ENCODE peak calls at places on chromosome 12, in six cellular contexts. One of them, this sample, is unnamed.

GRCh38 chr12:88578274-88578673 is 2.0 kb downstream of the KITLG start:
- DNase-seq in uterus: no peak
- DNase-seq in tibial artery: no peak
- DNase-seq in neural progenitor cell: peak
- DNase-seq in stomach: no peak
- DNase-seq in coronary artery: no peak
- DNase-seq in this sample: no peak

GRCh38 chr12:92297932-92298681 is 152.5 kb upstream of the BTG1 start:
- DNase-seq in uterus: no peak
- DNase-seq in tibial artery: no peak
- DNase-seq in neural progenitor cell: no peak
- DNase-seq in stomach: no peak
- DNase-seq in coronary artery: no peak
- DNase-seq in this sample: no peak

GRCh38 chr12:47221256-47222023 is 141.7 kb upstream of the AMIGO2 start:
- DNase-seq in uterus: no peak
- DNase-seq in tibial artery: no peak
- DNase-seq in neural progenitor cell: no peak
- DNase-seq in stomach: no peak
- DNase-seq in coronary artery: no peak
- DNase-seq in this sample: no peak

GRCh38 chr12:9132008-9132535 is 16.4 kb upstream of the A2M start:
- DNase-seq in uterus: no peak
- DNase-seq in tibial artery: no peak
- DNase-seq in neural progenitor cell: no peak
- DNase-seq in stomach: no peak
- DNase-seq in coronary artery: no peak
- DNase-seq in this sample: no peak

GRCh38 chr12:67697443-67697842 is 48.9 kb downstream of the DYRK2 start:
- DNase-seq in uterus: no peak
- DNase-seq in tibial artery: no peak
- DNase-seq in neural progenitor cell: no peak
- DNase-seq in stomach: no peak
- DNase-seq in coronary artery: no peak
- DNase-seq in this sample: no peak

GRCh38 chr12:54593135-54593534 is 4.7 kb upstream of the PPP1R1A start:
- DNase-seq in uterus: no peak
- DNase-seq in tibial artery: no peak
- DNase-seq in neural progenitor cell: no peak
- DNase-seq in stomach: no peak
- DNase-seq in coronary artery: no peak
- DNase-seq in this sample: no peak

GRCh38 chr12:99009654-99010296 is 364.7 kb downstream of the APAF1 start:
- DNase-seq in uterus: no peak
- DNase-seq in tibial artery: no peak
- DNase-seq in neural progenitor cell: no peak
- DNase-seq in stomach: no peak
- DNase-seq in coronary artery: no peak
- DNase-seq in this sample: no peak

GRCh38 chr12:131077931-131078391 is 124.3 kb downstream of the ADGRD1 start:
- DNase-seq in uterus: no peak
- DNase-seq in tibial artery: no peak
- DNase-seq in neural progenitor cell: no peak
- DNase-seq in stomach: peak
- DNase-seq in coronary artery: peak
- DNase-seq in this sample: no peak

GRCh38 chr12:18864900-18865561 is 127.1 kb downstream of the CAPZA3 start:
- DNase-seq in uterus: no peak
- DNase-seq in tibial artery: no peak
- DNase-seq in neural progenitor cell: no peak
- DNase-seq in stomach: no peak
- DNase-seq in coronary artery: no peak
- DNase-seq in this sample: peak

GRCh38 chr12:130013771-130014484 is 110.1 kb upstream of the TMEM132D start:
- DNase-seq in uterus: no peak
- DNase-seq in tibial artery: no peak
- DNase-seq in neural progenitor cell: peak
- DNase-seq in stomach: peak
- DNase-seq in coronary artery: peak
- DNase-seq in this sample: peak
- TF ChIP-seq CTCF in uterus: no peak
- TF ChIP-seq CTCF in tibial artery: peak
- TF ChIP-seq CTCF in neural progenitor cell: peak
- TF ChIP-seq CTCF in stomach: peak
- TF ChIP-seq CTCF in coronary artery: no peak
- TF ChIP-seq CTCF in this sample: peak

DNA sequence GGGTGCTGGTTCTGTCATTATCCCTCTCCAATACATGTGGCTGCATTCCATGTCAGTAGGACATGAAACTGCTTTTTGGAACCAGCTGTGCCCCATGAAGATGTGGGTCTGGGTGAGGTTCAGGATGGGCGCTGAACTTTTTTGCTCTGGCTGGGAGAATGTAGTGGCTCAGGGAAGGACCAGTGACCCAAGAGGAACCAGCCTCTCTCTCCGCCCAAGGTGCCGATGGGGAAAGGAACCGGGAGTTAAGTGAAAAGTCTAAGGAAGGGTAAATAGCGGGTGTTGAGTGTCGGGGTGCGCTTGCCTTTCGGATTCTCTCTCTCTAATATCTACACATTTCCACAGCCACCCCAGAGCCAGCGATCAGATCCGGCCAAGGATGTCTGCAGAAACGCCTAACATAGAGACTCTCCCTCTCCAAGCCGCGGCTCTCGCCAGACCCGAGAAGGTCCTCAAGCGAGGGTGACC is 7.8 kb downstream of the ARHGEF25 start:
- DNase-seq in uterus: no peak
- DNase-seq in tibial artery: no peak
- DNase-seq in neural progenitor cell: no peak
- DNase-seq in stomach: no peak
- DNase-seq in coronary artery: no peak
- DNase-seq in this sample: no peak
- H3K27ac ChIP-seq in uterus: no peak
- H3K27ac ChIP-seq in tibial artery: no peak
- H3K27ac ChIP-seq in neural progenitor cell: no peak
- H3K27ac ChIP-seq in stomach: no peak
- H3K27ac ChIP-seq in coronary artery: no peak
- H3K27ac ChIP-seq in this sample: no peak

GRCh38 chr12:132600048-132601032 is 10.0 kb downstream of the LRCOL1 start:
- DNase-seq in uterus: peak
- DNase-seq in tibial artery: peak
- DNase-seq in neural progenitor cell: peak
- DNase-seq in stomach: peak
- DNase-seq in coronary artery: no peak
- DNase-seq in this sample: peak
- TF ChIP-seq CTCF in uterus: peak
- TF ChIP-seq CTCF in tibial artery: peak
- TF ChIP-seq CTCF in neural progenitor cell: peak
- TF ChIP-seq CTCF in stomach: peak
- TF ChIP-seq CTCF in coronary artery: peak
- TF ChIP-seq CTCF in this sample: peak

DNA sequence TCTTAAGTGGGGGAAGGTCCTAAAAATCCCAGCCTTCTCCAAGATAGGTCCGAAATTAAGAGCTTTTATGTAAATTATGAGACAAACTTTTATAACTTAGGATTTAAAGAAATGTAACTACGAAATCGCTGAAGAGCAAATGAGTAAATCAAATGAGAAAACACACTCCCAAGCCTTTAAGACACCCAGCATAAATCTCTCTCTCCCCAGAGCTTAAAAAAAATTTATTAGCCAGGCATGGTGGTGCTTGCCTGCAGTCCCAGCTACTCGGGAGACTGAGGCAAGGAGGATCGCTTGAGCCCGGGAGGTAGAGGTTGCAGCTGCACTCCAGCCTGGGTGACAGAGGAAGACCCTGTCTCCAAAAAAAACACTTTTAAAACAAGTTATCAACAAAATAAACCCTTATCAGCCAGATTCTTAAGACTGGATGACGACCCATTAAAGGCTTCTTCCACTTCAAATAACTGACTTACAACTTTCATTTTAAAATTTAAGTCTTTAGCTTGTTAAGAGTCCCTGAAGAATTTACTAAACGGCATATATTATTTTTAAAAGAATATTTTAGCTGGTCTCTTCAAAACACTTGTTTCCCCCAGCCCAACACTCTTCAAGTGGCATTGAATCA is 3.2 kb downstream of the PTGES3 start:
- DNase-seq in uterus: no peak
- DNase-seq in tibial artery: no peak
- DNase-seq in neural progenitor cell: no peak
- DNase-seq in stomach: peak
- DNase-seq in coronary artery: peak
- DNase-seq in this sample: no peak
- H3K27ac ChIP-seq in uterus: peak
- H3K27ac ChIP-seq in tibial artery: no peak
- H3K27ac ChIP-seq in neural progenitor cell: no peak
- H3K27ac ChIP-seq in stomach: peak
- H3K27ac ChIP-seq in coronary artery: no peak
- H3K27ac ChIP-seq in this sample: peak

GRCh38 chr12:33423706-33424105 is 15.9 kb downstream of the SYT10 start:
- DNase-seq in uterus: no peak
- DNase-seq in tibial artery: no peak
- DNase-seq in neural progenitor cell: no peak
- DNase-seq in stomach: no peak
- DNase-seq in coronary artery: no peak
- DNase-seq in this sample: no peak

GRCh38 chr12:33431648-33432047 is 8.0 kb downstream of the SYT10 start:
- DNase-seq in uterus: no peak
- DNase-seq in tibial artery: no peak
- DNase-seq in neural progenitor cell: no peak
- DNase-seq in stomach: no peak
- DNase-seq in coronary artery: no peak
- DNase-seq in this sample: no peak

GRCh38 chr12:33429468-33429867 is 10.2 kb downstream of the SYT10 start:
- DNase-seq in uterus: no peak
- DNase-seq in tibial artery: no peak
- DNase-seq in neural progenitor cell: no peak
- DNase-seq in stomach: no peak
- DNase-seq in coronary artery: no peak
- DNase-seq in this sample: no peak

GRCh38 chr12:33432992-33433391 is 6.6 kb downstream of the SYT10 start:
- DNase-seq in uterus: no peak
- DNase-seq in tibial artery: no peak
- DNase-seq in neural progenitor cell: no peak
- DNase-seq in stomach: no peak
- DNase-seq in coronary artery: no peak
- DNase-seq in this sample: no peak

DNA sequence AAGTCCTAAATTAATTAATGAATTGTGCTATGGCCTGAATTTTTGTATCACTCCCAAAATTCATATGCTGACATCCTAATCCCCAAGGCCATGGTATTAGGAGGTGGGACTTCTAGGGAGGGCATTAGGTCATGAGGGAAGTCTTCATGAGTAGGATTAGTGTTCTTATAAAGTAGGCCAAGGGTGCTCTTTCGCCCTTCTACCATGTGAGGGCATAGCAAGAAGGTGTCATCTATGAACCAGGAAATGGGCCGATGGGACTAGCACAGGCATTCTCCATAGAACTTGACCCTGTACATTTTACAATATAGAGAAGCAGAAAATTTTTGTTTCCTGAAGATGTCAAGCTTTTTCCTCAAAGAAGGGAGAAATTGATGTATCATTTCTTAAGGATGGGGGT is 12.5 kb downstream of the SYT10 start:
- DNase-seq in uterus: no peak
- DNase-seq in tibial artery: no peak
- DNase-seq in neural progenitor cell: peak
- DNase-seq in stomach: no peak
- DNase-seq in coronary artery: no peak
- DNase-seq in this sample: no peak
- TF ChIP-seq CTCF in uterus: no peak
- TF ChIP-seq CTCF in tibial artery: no peak
- TF ChIP-seq CTCF in neural progenitor cell: peak
- TF ChIP-seq CTCF in stomach: no peak
- TF ChIP-seq CTCF in coronary artery: no peak
- TF ChIP-seq CTCF in this sample: no peak

GRCh38 chr12:124388679-124389536 is 94.0 kb downstream of the RFLNA start:
- DNase-seq in uterus: peak
- DNase-seq in tibial artery: peak
- DNase-seq in neural progenitor cell: peak
- DNase-seq in stomach: peak
- DNase-seq in coronary artery: peak
- DNase-seq in this sample: peak
- H3K27ac ChIP-seq in uterus: peak
- H3K27ac ChIP-seq in tibial artery: peak
- H3K27ac ChIP-seq in neural progenitor cell: no peak
- H3K27ac ChIP-seq in stomach: peak
- H3K27ac ChIP-seq in coronary artery: peak
- H3K27ac ChIP-seq in this sample: peak

GRCh38 chr12:27971606-27972005 is 927 bp downstream of the PTHLH start:
- DNase-seq in uterus: no peak
- DNase-seq in tibial artery: no peak
- DNase-seq in neural progenitor cell: no peak
- DNase-seq in stomach: no peak
- DNase-seq in coronary artery: no peak
- DNase-seq in this sample: no peak

GRCh38 chr12:27969011-27969900 is 3.3 kb downstream of the PTHLH start:
- DNase-seq in uterus: peak
- DNase-seq in tibial artery: no peak
- DNase-seq in neural progenitor cell: peak
- DNase-seq in stomach: no peak
- DNase-seq in coronary artery: no peak
- DNase-seq in this sample: no peak

GRCh38 chr12:27970981-27971489 is 1.5 kb downstream of the PTHLH start:
- DNase-seq in uterus: no peak
- DNase-seq in tibial artery: no peak
- DNase-seq in neural progenitor cell: peak
- DNase-seq in stomach: no peak
- DNase-seq in coronary artery: no peak
- DNase-seq in this sample: peak

GRCh38 chr12:27970391-27970980 is 2.0 kb downstream of the PTHLH start:
- DNase-seq in uterus: peak
- DNase-seq in tibial artery: no peak
- DNase-seq in neural progenitor cell: peak
- DNase-seq in stomach: no peak
- DNase-seq in coronary artery: no peak
- DNase-seq in this sample: no peak

GRCh38 chr12:27969901-27970390 is 2.6 kb downstream of the PTHLH start:
- DNase-seq in uterus: peak
- DNase-seq in tibial artery: peak
- DNase-seq in neural progenitor cell: peak
- DNase-seq in stomach: peak
- DNase-seq in coronary artery: no peak
- DNase-seq in this sample: peak
- TF ChIP-seq CTCF in uterus: peak
- TF ChIP-seq CTCF in tibial artery: no peak
- TF ChIP-seq CTCF in neural progenitor cell: no peak
- TF ChIP-seq CTCF in stomach: no peak
- TF ChIP-seq CTCF in coronary artery: no peak
- TF ChIP-seq CTCF in this sample: peak